ENCODE peak calls at places on chromosome X, in four cellular contexts. K is endothelial cell, Y is A549, C is GM20000. F is an unnamed sample.

GRCh38 chrX:96455078-96455477 is 229.6 kb upstream of the DIAPH2 start:
- DNase-seq in K (no peak), C (no peak), Y (no peak), F (no peak)

GRCh38 chrX:40809210-40809609 is 73.9 kb upstream of the MED14 start:
- DNase-seq in C (no peak), K (no peak), Y (peak; percentile 6), F (no peak)

GRCh38 chrX:150363561-150364346 is 637 bp downstream of the MAMLD1 start:
- DNase-seq in C (no peak), K (peak; percentile 36), Y (peak; percentile 61), F (no peak)

GRCh38 chrX:68895339-68896250 is 66.8 kb downstream of the EFNB1 start:
- DNase-seq in K (no peak), Y (peak; percentile 31), C (no peak), F (no peak)

GRCh38 chrX:137747231-137747630 is 181.3 kb downstream of the ZIC3 start:
- DNase-seq in K (no peak), Y (no peak), C (no peak), F (no peak)

GRCh38 chrX:153516055-153516454 is 1.4 kb upstream of the ATP2B3 start:
- DNase-seq in C (no peak), K (no peak), Y (no peak), F (no peak)

GRCh38 chrX:65668362-65669310 is 1.2 kb downstream of the MSN start:
- DNase-seq in K (peak; percentile 7), Y (peak; percentile 77), C (peak; percentile 40), F (peak; percentile 23)

GRCh38 chrX:130171446-130172126 is at the start of gene RAB33A:
- DNase-seq in Y (no peak), K (peak; percentile 29), C (peak; percentile 25), F (peak; percentile 50)

GRCh38 chrX:78517124-78517523 is 142.0 kb downstream of the RTL3 start:
- DNase-seq in Y (no peak), C (peak; percentile 12), K (no peak), F (peak; percentile 6)

GRCh38 chrX:14694631-14695030 is 165.3 kb downstream of the GLRA2 start:
- DNase-seq in C (no peak), Y (no peak), K (no peak), F (no peak)

GRCh38 chrX:76253432-76253831 is 80.6 kb downstream of the PBDC1 start:
- DNase-seq in C (peak; percentile 35), Y (peak; percentile 53), K (peak; percentile 34), F (peak; percentile 32)

GRCh38 chrX:143669395-143669794 is 33.5 kb upstream of the SLITRK4 start:
- DNase-seq in C (no peak), Y (no peak), K (no peak), F (no peak)

DNA sequence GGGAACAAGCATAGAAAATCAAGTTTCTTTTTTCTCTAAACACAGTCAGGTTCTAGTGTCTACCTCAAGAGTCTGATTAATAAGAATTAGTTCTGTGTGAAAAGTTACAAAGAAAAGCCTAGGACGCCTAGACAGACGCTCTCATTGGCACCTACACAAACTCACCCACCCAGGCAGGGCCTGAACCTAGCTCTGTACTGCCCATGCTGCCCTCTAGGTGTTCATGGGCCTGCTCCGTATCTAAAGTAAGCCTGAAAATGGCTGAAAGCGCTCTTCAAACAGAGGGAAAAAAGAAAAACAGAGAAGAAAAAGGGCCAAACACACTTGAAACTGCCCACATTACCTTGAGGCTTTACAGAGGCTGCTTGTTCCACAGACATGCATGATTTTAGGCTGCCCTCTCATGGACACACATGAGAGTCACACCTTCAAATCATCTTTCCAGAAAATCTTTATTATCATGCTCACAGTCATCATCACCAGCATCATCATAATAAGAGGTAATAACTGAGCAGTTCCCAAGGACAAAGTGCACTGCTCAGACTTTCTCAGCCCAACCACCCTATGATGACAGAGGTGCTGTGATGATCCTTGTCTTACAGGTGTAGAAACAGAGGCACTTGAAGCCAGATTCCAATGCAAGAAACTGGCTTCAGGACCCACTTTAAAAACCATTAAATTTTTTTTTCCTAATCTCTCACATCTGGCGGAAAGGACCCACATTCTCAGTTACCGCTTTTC is 49.6 kb downstream of the MAP7D2 start:
- DNase-seq in K (peak; percentile 7), C (peak; percentile 30), Y (peak; percentile 71), F (peak; percentile 62)
- TF ChIP-seq CTCF in K (no peak), C (peak; percentile 28), Y (peak; percentile 78), F (peak; percentile 39)

GRCh38 chrX:131728295-131729145 is 184.6 kb downstream of the OR13H1 start:
- DNase-seq in C (no peak), K (no peak), Y (peak; percentile 76), F (peak; percentile 28)

GRCh38 chrX:131725001-131725654 is 181.3 kb downstream of the OR13H1 start:
- DNase-seq in Y (no peak), C (no peak), K (no peak), F (no peak)

GRCh38 chrX:131724292-131724691 is 180.4 kb downstream of the OR13H1 start:
- DNase-seq in C (no peak), Y (no peak), K (no peak), F (no peak)

GRCh38 chrX:131727778-131728177 is 183.9 kb downstream of the OR13H1 start:
- DNase-seq in K (no peak), Y (no peak), C (no peak), F (no peak)

GRCh38 chrX:131729295-131729694 is 185.4 kb downstream of the OR13H1 start:
- DNase-seq in Y (peak; percentile 46), C (no peak), K (no peak), F (peak; percentile 28)
- TF ChIP-seq CTCF in Y (no peak), C (no peak), K (no peak), F (peak; percentile 39)

GRCh38 chrX:132953358-132953757 is 5.1 kb downstream of the HS6ST2 start:
- DNase-seq in C (no peak), K (no peak), Y (no peak), F (no peak)

GRCh38 chrX:132954323-132954722 is 4.1 kb downstream of the HS6ST2 start:
- DNase-seq in Y (no peak), K (no peak), C (no peak), F (no peak)

GRCh38 chrX:132948648-132949260 is 9.7 kb downstream of the HS6ST2 start:
- DNase-seq in K (peak; percentile 33), Y (peak; percentile 13), C (no peak), F (no peak)
- TF ChIP-seq CTCF in K (peak; percentile 50), Y (no peak), C (no peak), F (no peak)

DNA sequence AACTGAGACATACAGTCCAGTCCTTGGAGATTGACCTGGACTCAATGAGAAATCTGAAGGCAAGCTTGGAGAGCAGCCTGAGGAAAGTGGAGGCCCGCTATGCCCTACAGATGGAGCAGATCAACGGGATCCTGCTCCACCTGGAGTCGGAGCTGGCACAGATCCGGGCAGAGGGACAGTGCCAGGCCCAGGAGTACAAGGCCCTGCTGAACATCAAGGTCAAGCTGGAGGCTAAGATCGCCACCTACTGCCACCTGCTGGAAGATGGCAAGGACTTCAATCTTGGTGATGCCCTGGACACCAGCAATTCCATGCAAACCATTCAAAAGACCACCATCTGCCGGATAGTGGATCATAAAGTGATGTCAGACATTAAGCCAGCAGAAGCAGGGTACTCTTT is 20.4 kb upstream of the FRMPD3 start:
- DNase-seq in C (no peak), Y (peak; percentile 61), K (peak; percentile 15), F (no peak)
- TF ChIP-seq CTCF in C (peak; percentile 9), Y (peak; percentile 28), K (peak; percentile 19), F (peak; percentile 49)

DNA sequence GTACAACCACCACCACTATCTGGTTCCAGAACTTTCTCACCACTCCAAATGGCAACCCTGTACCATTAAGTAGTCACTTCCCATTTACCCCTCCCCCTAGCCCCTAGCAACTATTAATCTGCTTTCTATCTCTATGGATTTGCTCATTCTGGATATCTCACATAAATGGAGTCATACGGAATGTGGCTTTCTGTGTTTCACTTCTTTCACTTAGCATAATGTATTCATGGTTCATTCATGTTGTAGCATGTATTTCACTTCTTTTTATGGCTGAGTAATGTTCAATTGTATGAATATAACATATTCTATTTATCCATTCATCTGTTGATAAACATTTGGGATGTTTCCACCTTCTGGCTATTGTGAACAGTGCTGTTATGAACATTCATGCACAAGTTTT is 104.7 kb downstream of the AMMECR1 start:
- DNase-seq in C (no peak), K (no peak), Y (no peak), F (no peak)
- TF ChIP-seq CTCF in C (no peak), K (no peak), Y (no peak), F (no peak)

GRCh38 chrX:112223391-112223790 is 140.8 kb upstream of the TRPC5 start:
- DNase-seq in K (no peak), Y (no peak), C (no peak), F (no peak)

GRCh38 chrX:112218388-112218787 is 135.8 kb upstream of the TRPC5 start:
- DNase-seq in C (no peak), K (no peak), Y (no peak), F (no peak)
- TF ChIP-seq CTCF in C (no peak), K (no peak), Y (no peak), F (no peak)

F was measured in GM13976.